ENCODE peak calls at places on chromosome 5, in five cellular contexts. W, B, T, K and C are unnamed samples.

GRCh38 chr5:127351418-127351817 is 60.8 kb downstream of the MEGF10 start:
- DNase-seq in B (no peak), T (no peak), W (no peak), K (no peak), C (no peak)

GRCh38 chr5:59569608-59570334 is 323.8 kb downstream of the PDE4D start:
- DNase-seq in B (peak), W (no peak), K (no peak), T (no peak), C (no peak)

GRCh38 chr5:137959488-137959887 is 70.2 kb downstream of the PKD2L2 start:
- DNase-seq in W (no peak), T (no peak), K (no peak), B (no peak), C (no peak)

GRCh38 chr5:135034186-135034962 is at the start of gene PITX1:
- DNase-seq in K (no peak), T (no peak), W (no peak), B (peak), C (peak)

GRCh38 chr5:35237580-35238376 is 7.5 kb upstream of the PRLR start:
- DNase-seq in T (no peak), B (no peak), W (no peak), K (no peak), C (no peak)

GRCh38 chr5:141613344-141613743 is 5.5 kb downstream of the DIAPH1 start:
- DNase-seq in T (no peak), W (no peak), K (no peak), B (no peak), C (no peak)

GRCh38 chr5:174843263-174844250 is 119.2 kb downstream of the MSX2 start:
- DNase-seq in K (no peak), B (peak), T (no peak), W (no peak), C (no peak)

GRCh38 chr5:132209131-132209530 is 18.5 kb downstream of the P4HA2 start:
- DNase-seq in T (no peak), B (no peak), W (no peak), K (no peak), C (no peak)

GRCh38 chr5:120139039-120139438 is 325.1 kb upstream of the PRR16 start:
- DNase-seq in W (peak), T (no peak), B (no peak), K (no peak), C (peak)

GRCh38 chr5:16880547-16880946 is 55.5 kb downstream of the MYO10 start:
- DNase-seq in T (no peak), K (no peak), B (no peak), W (no peak), C (no peak)

GRCh38 chr5:125199373-125199772 is 452.9 kb upstream of the ZNF608 start:
- DNase-seq in W (no peak), K (no peak), T (no peak), B (no peak), C (no peak)

DNA sequence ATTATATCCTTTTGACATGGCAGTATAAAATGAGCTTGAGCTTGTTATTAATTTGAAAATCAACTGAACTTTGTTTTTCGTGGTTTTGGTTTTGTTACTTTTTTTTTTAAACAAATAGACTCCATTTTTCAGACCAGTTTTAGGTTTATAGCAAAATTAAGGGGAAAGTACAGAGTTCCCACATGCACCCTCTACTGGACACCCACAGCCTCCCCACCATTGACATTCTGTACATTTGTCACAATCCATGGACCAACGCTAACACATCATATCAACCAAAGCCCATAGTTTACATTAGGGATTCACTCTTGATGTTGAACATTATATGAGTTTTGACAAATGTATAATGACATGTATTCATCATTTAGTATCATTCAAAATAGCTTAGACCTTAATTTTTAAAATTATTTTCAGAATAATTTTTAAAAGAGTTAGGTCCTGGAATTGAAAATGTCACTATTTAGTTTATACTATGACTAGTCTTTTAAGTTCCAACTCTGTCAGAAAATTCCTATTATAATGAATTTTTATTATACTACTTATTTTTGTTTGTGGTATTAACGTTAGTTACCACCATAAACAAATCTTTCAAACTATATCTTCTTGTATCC is 35.3 kb upstream of the JMY start:
- DNase-seq in T (no peak), W (no peak), K (no peak), B (peak), C (no peak)
- TF ChIP-seq CTCF in T (peak), W (peak), K (peak), B (peak), C (peak)

DNA sequence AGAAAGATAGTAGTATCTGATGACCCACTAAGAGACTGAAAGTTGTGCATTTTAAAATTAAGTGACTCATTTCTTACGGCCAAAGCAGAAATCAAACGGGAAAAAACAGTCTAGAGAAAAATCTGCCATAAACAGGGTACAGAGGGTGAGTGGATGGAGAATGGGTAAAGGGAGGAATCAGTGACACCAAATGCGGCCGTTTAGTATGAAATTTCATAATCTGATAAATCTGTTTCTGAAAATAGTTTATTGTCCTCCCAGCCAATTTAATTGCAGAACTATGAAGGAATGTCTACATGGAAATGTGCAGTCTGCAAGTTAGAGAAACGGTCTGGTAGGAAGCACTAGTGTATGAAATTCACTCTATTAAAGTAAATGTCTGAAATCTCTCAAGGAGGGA is 39.5 kb downstream of the ADAMTS12 start:
- DNase-seq in W (no peak), B (no peak), T (no peak), K (no peak), C (no peak)
- H3K4me3 ChIP-seq in W (no peak), B (no peak), T (no peak), K (peak), C (no peak)

GRCh38 chr5:139841549-139841948 is 45.9 kb downstream of the PSD2 start:
- DNase-seq in T (no peak), K (no peak), W (no peak), B (no peak), C (no peak)
- TF ChIP-seq CTCF in T (no peak), K (no peak), W (no peak), B (no peak), C (no peak)

GRCh38 chr5:157858527-157859226 is at the start of gene CLINT1:
- DNase-seq in T (peak), K (peak), W (peak), B (peak), C (peak)

GRCh38 chr5:157860898-157861894 is 2.3 kb upstream of the CLINT1 start:
- DNase-seq in K (no peak), T (no peak), W (no peak), B (no peak), C (no peak)

GRCh38 chr5:157859227-157859575 is 256 bp upstream of the CLINT1 start:
- DNase-seq in B (no peak), W (no peak), T (no peak), K (no peak), C (no peak)

GRCh38 chr5:157857821-157858526 is 971 bp downstream of the CLINT1 start:
- DNase-seq in K (no peak), W (peak), T (no peak), B (no peak), C (no peak)

DNA sequence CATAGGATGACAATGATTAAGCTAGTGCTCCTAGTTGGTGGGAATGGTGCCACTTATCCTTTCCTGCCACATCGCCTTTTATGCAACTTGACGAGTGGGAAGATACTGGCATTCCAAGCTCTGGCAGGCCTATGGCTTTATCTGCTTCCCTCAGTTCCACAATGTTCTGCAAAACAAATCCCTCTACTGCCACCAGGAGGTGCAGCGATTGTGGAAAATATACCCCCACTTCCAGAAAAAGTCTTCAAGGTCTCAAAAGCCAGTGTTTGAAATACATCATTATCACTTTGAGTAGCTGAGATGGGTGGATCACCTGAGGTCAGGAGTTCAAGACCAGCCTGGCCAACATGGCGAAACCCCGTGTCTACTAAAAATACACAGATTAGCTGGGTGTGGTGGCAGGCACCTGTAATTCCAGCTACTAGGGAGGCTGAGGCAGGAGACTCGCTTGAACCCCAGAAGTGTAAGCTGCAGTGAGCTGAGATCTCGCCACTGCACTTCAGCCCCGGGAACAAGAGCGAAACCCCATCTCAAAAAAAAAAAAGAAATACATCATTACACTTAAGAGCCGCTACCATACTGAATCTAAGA is 3.4 kb downstream of the CLINT1 start:
- DNase-seq in K (no peak), W (peak), T (no peak), B (peak), C (peak)
- H3K4me3 ChIP-seq in K (no peak), W (no peak), T (no peak), B (no peak), C (no peak)

GRCh38 chr5:75885849-75886596 is 168.8 kb upstream of the POC5 start:
- DNase-seq in T (no peak), K (no peak), W (no peak), B (peak), C (no peak)
- TF ChIP-seq CTCF in T (no peak), K (no peak), W (no peak), B (peak), C (no peak)

GRCh38 chr5:91189480-91190332 is 193.4 kb downstream of the ARRDC3 start:
- DNase-seq in K (no peak), W (peak), T (no peak), B (no peak), C (peak)
- H3K4me3 ChIP-seq in K (peak), W (no peak), T (peak), B (no peak), C (no peak)

DNA sequence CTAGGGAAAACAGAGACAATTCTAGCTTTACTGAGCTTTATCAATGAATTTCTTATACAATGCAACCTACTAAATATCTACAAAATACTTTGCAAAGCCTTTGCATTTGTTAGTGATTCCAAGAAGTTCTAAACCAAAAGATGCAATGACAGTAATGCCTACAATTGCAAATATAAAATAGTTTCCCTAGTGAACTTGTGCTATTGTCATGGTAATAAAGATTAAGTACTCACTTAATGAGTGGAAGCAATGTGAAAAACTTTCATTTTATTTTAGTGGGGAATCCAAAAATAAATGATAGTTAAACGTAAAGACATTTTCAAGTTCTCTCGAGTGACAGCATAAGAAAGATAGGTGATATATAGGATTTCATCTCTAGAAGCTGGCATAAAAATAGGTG is 270.5 kb upstream of the CTNND2 start:
- DNase-seq in T (no peak), B (no peak), W (no peak), K (no peak), C (no peak)
- TF ChIP-seq CTCF in T (no peak), B (no peak), W (no peak), K (no peak), C (no peak)

GRCh38 chr5:88690619-88691560 is 192.1 kb downstream of the MEF2C start:
- DNase-seq in K (peak), T (peak), W (peak), B (peak), C (no peak)
- H3K4me3 ChIP-seq in K (peak), T (peak), W (no peak), B (peak), C (no peak)

DNA sequence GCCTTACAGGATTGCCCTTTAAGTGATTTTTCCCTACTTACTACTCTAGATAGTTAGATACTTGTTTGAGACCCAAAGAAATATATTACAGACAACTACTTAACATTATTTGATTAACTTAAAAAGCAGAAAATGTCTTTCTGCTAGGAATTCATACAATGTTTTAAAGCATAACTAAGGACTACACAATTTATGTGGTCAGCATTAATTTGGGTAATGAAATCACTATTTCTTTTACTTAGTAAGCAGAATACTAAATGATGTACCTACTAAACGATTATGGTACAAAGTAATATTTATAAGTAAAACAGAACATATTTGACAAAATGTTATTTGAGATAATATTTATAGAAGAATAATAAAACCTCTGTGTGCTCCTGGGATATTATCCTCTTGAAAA is 371.9 kb upstream of the ARRDC3 start:
- DNase-seq in B (no peak), T (no peak), W (no peak), K (no peak), C (no peak)
- TF ChIP-seq CTCF in B (no peak), T (no peak), W (no peak), K (no peak), C (no peak)

GRCh38 chr5:91186101-91186500 is 197.0 kb downstream of the ARRDC3 start:
- DNase-seq in T (no peak), K (no peak), B (no peak), W (no peak), C (no peak)

GRCh38 chr5:91188755-91189154 is 194.4 kb downstream of the ARRDC3 start:
- DNase-seq in T (no peak), K (no peak), W (no peak), B (no peak), C (no peak)

GRCh38 chr5:91187032-91187431 is 196.1 kb downstream of the ARRDC3 start:
- DNase-seq in T (no peak), K (no peak), W (no peak), B (no peak), C (no peak)

GRCh38 chr5:91194861-91195460 is 188.2 kb downstream of the ARRDC3 start:
- DNase-seq in K (no peak), B (no peak), W (no peak), T (no peak), C (no peak)

GRCh38 chr5:91190333-91190680 is 192.8 kb downstream of the ARRDC3 start:
- DNase-seq in B (no peak), W (no peak), T (no peak), K (no peak), C (no peak)
- H3K4me3 ChIP-seq in B (no peak), W (no peak), T (peak), K (peak), C (no peak)